ENCODE peak calls at places on chromosomes 3 and 15, in six cellular contexts. E is GM12891, B is GM12878, F is HepG2, U is K562, Z is H1. I is an unnamed sample.

GRCh38 chr3:123586131-123586530 is 1.3 kb upstream of the HACD2 start:
- DNase-seq in E (no peak), B (no peak), F (peak; percentile 72), U (peak; percentile 9), Z (peak; percentile 62), I (no peak)

GRCh38 chr3:15606434-15606891 is 4.9 kb downstream of the BTD start:
- DNase-seq in E (no peak), B (no peak), F (peak; percentile 92), U (no peak), Z (no peak), I (no peak)

GRCh38 chr3:197352382-197352781 is 54.0 kb upstream of the DLG1 start:
- DNase-seq in E (no peak), B (no peak), F (no peak), U (no peak), Z (no peak), I (no peak)

GRCh38 chr15:75606711-75607684 is 18.5 kb downstream of the SNUPN start:
- DNase-seq in E (no peak), B (no peak), F (no peak), U (peak; percentile 56), Z (no peak), I (no peak)

GRCh38 chr3:15782429-15782828 is 15.3 kb downstream of the ANKRD28 start:
- DNase-seq in E (no peak), B (no peak), F (no peak), U (no peak), Z (no peak), I (no peak)

GRCh38 chr3:40790741-40791140 is 266.0 kb downstream of the ZNF621 start:
- DNase-seq in E (no peak), B (no peak), F (no peak), U (no peak), Z (no peak), I (no peak)

GRCh38 chr15:80991446-80991845 is 1.8 kb upstream of the MESD start:
- DNase-seq in E (no peak), B (no peak), F (no peak), U (peak; percentile 46), Z (no peak), I (no peak)

GRCh38 chr3:11059090-11059798 is 66.7 kb downstream of the SLC6A1 start:
- DNase-seq in E (peak; percentile 42), B (no peak), F (peak; percentile 39), U (peak; percentile 61), Z (peak; percentile 76), I (no peak)

GRCh38 chr3:189058071-189058470 is 113.7 kb upstream of the TPRG1 start:
- DNase-seq in E (no peak), B (no peak), F (peak; percentile 41), U (no peak), Z (no peak), I (no peak)

GRCh38 chr3:197031315-197032285 is 2.0 kb upstream of the MELTF start:
- DNase-seq in E (no peak), B (no peak), F (peak; percentile 96), U (peak; percentile 73), Z (no peak), I (no peak)

GRCh38 chr15:79372428-79372827 is 59.7 kb upstream of the MINAR1 start:
- DNase-seq in E (no peak), B (no peak), F (no peak), U (no peak), Z (no peak), I (no peak)

GRCh38 chr3:170606675-170607074 is 20.8 kb upstream of the SLC7A14 start:
- DNase-seq in E (no peak), B (no peak), F (no peak), U (no peak), Z (no peak), I (no peak)

GRCh38 chr15:66767370-66767769 is 65.3 kb downstream of the SMAD6 start:
- DNase-seq in E (no peak), B (no peak), F (no peak), U (no peak), Z (no peak), I (no peak)

GRCh38 chr3:147890114-147890513 is 480.9 kb downstream of the ZIC1 start:
- DNase-seq in E (no peak), B (peak; percentile 33), F (no peak), U (no peak), Z (no peak), I (no peak)

GRCh38 chr3:147881933-147882332 is 472.8 kb downstream of the ZIC1 start:
- DNase-seq in E (no peak), B (no peak), F (no peak), U (no peak), Z (no peak), I (no peak)

GRCh38 chr3:147887797-147888196 is 478.6 kb downstream of the ZIC1 start:
- DNase-seq in E (no peak), B (no peak), F (no peak), U (no peak), Z (no peak), I (no peak)

DNA sequence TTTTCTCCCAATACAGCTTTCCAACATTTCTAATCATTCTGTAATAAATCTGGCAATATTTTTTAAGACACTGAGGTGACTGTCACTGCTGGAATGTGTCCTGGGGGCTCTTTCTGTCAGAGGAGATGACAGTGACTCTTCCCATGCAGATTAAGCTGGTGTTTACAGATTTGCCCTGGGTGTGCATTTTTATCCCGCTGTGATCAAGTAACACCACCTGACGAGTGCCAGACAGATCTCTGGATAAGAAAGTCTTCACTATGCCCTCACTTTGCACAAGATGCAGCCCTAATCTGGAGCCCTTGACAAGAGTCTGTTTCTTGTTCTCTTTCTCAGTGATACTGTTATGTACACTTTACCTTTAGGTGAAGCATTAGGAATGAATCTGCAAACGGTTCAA is 477.7 kb downstream of the ZIC1 start:
- DNase-seq in E (no peak), B (no peak), F (no peak), U (no peak), Z (no peak), I (no peak)
- TF ChIP-seq POLR2A in E (no peak), B (no peak), F (no peak), U (no peak), Z (no peak), I (no peak)

DNA sequence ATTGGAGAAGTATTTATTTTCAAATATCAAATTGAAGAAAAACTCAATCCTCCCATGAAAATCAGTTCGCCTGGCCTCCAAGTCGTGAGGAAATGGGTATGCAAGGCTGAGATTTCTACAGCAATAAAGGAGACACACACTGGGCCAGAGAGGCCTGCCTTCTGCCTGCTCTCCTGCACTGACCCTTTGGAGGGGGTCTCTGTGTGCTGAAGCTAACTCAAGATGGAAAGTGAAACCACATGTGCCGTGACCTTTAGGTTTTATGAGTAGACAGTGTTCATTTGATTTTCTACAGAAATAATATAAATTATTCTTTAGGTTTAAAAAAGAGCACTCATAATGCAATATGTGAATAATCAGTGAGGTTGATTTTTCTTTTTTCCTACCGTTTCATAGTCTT is 11.9 kb upstream of the SLC22A13 start:
- DNase-seq in E (no peak), B (no peak), F (no peak), U (no peak), Z (no peak), I (no peak)
- TF ChIP-seq TAF1 in E (no peak), B (no peak), F (no peak), U (no peak), Z (no peak), I (no peak)

DNA sequence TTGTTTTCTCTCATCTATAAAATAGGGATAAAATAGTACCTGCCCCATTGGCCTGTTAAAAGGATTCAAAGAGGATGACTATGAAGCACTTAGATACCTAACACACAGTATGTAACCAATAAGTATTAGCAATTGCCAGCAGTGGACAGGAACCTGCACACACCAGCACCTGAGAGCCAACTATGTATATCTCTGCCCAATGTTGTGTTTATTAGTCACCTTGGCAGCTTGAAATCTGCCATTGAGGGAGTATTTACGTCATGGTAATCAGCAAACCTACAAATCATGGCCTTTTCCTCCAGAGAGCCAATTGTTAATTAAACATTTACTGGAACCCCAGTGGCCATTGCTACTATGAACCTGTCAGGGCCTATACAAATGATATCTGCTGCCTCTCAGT is 13.8 kb downstream of the LARS2 start:
- DNase-seq in E (no peak), B (no peak), F (no peak), U (no peak), Z (no peak), I (no peak)
- TF ChIP-seq POLR2A in E (no peak), B (no peak), F (no peak), U (no peak), Z (no peak), I (no peak)

DNA sequence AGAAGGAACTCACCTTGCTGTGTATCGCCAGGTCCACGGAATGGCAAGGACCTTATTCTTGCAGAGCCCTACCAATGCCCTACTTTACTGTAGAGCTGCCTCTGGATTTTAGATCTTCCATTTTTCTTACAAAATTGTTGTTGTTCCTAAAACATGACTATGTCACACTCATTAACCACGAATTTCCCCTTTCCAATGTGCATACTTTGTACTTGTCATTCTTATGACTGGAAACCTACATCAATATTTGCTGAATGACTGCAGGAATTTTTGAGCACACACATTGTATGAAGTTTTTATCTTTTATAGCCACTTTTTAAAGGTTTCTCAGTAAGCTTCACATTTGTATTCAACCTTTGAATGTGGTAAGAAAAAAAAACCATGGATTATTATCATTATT is 35.9 kb upstream of the CMSS1 start:
- DNase-seq in E (no peak), B (no peak), F (no peak), U (no peak), Z (no peak), I (no peak)
- TF ChIP-seq TAF1 in E (no peak), B (no peak), F (no peak), U (no peak), Z (no peak), I (no peak)

DNA sequence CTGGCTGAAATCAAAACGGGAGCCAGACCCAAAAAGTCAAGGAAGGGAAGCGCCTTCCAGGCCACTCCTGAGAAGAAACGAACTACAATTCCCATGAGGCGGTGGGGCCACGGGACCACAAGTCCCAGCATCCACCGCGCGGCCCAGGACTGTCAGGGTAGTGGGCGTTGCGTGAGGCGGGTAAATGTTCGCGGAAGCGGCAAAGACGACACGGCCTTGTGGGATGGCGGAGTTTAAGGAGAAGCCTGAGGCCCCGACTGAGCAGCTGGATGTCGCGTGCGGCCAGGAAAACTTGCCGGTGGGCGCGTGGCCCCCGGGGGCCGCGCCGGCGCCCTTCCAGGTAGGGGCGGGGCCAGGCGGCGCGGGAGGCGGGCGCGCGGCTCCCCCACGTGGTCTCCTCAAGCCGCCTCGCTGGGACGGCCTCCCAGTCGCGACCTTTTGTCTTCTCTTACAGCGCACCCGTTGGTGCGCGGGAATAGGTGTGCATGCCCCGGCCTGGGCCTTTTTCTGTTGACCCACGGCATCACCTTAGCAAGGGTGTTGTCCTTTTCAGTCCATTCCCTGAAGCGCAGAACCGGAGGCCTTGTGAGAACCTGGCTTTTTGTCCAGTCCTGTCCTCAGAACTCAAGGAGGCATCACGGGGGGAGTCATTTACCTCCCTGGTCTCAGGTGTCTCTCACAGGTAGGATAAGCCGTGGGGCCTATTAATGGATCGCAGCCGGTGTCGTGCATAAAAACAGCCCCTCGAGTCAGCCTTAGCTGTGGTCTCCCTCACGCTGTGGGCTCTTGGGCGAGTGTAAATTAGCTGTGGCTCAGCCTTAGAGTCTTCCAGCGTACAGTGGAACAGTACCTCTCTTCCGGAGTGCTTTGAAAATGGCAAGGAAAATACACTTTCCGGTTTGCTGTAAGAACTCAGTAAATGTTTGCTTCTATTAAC is at the start of gene SETMAR:
- DNase-seq in E (peak; percentile 75), B (no peak), F (peak; percentile 73), U (peak; percentile 96), Z (peak; percentile 93), I (peak; percentile 85)
- TF ChIP-seq POLR2A in E (peak; percentile 84), B (peak; percentile 91), F (peak; percentile 85), U (peak; percentile 87), Z (peak; percentile 94), I (peak; percentile 91)

I was measured in GM12892.